ENCODE peak calls at places on chromosome 4, in ten cellular contexts. E is amniotic epithelial cell, B is T-helper 2 cell, C is hippocampal formation, V is HepG2, Q is COLO829, S is T-cell, Z is caudate nucleus, R is kidney, O is left ventricle myocardium inferior. T is an unnamed sample.

GRCh38 chr4:122252584-122252983 is 100.5 kb downstream of the BLTP1 start:
- DNase-seq in E (no peak), B (no peak), C (no peak), V (no peak), Q (no peak), S (no peak), Z (no peak), R (no peak), O (no peak), T (no peak)

GRCh38 chr4:7878323-7878722 is 61.3 kb downstream of the AFAP1 start:
- DNase-seq in E (no peak), B (no peak), C (no peak), V (no peak), Q (no peak), S (no peak), Z (no peak), R (no peak), O (no peak), T (no peak)

GRCh38 chr4:56330691-56331090 is 56.6 kb downstream of the AASDH start:
- DNase-seq in E (no peak), B (no peak), C (no peak), V (no peak), Q (peak), S (no peak), Z (no peak), R (no peak), O (no peak), T (no peak)

GRCh38 chr4:14269824-14270223 is 642.3 kb upstream of the BOD1L1 start:
- DNase-seq in E (no peak), B (no peak), C (peak), V (no peak), Q (no peak), S (no peak), Z (no peak), R (no peak), O (no peak), T (no peak)

GRCh38 chr4:65773636-65774035 is 103.3 kb upstream of the EPHA5 start:
- DNase-seq in E (no peak), B (no peak), C (no peak), V (no peak), Q (no peak), S (no peak), Z (no peak), R (no peak), O (no peak), T (no peak)

GRCh38 chr4:107380836-107381438 is 339.1 kb downstream of the PAPSS1 start:
- DNase-seq in E (no peak), B (no peak), C (no peak), V (no peak), Q (no peak), S (no peak), Z (no peak), R (peak), O (no peak), T (no peak)

GRCh38 chr4:77600521-77601451 is 4.8 kb upstream of the CXCL13 start:
- DNase-seq in E (peak), B (no peak), C (no peak), V (peak), Q (peak), S (no peak), Z (no peak), R (no peak), O (no peak), T (no peak)

GRCh38 chr4:41709844-41710481 is 38.6 kb downstream of the PHOX2B start:
- DNase-seq in E (peak), B (no peak), C (no peak), V (no peak), Q (peak), S (no peak), Z (no peak), R (no peak), O (no peak), T (no peak)

GRCh38 chr4:515251-515650 is 16.2 kb downstream of the PIGG start:
- DNase-seq in E (no peak), B (no peak), C (no peak), V (no peak), Q (no peak), S (no peak), Z (no peak), R (no peak), O (no peak), T (no peak)

GRCh38 chr4:27684501-27685077 is 823.9 kb downstream of the STIM2 start:
- DNase-seq in E (peak), B (no peak), C (peak), V (peak), Q (no peak), S (no peak), Z (peak), R (peak), O (peak), T (no peak)

GRCh38 chr4:52932586-52933482 is 70.7 kb downstream of the RASL11B start:
- DNase-seq in E (no peak), B (no peak), C (no peak), V (no peak), Q (no peak), S (no peak), Z (no peak), R (no peak), O (no peak), T (no peak)

GRCh38 chr4:8495803-8496202 is 55.2 kb downstream of the TRMT44 start:
- DNase-seq in E (no peak), B (no peak), C (no peak), V (no peak), Q (no peak), S (no peak), Z (no peak), R (no peak), O (no peak), T (no peak)

GRCh38 chr4:23947826-23948225 is 58.0 kb upstream of the PPARGC1A start:
- DNase-seq in E (no peak), B (no peak), C (no peak), V (no peak), Q (no peak), S (no peak), Z (no peak), R (no peak), O (no peak), T (no peak)

GRCh38 chr4:84529169-84529751 is 30.2 kb upstream of the NKX6-1 start:
- DNase-seq in E (peak), B (no peak), C (no peak), V (peak), Q (peak), S (no peak), Z (no peak), R (no peak), O (no peak), T (no peak)

GRCh38 chr4:99117876-99118693 is 26.0 kb downstream of the ADH4 start:
- DNase-seq in E (peak), B (no peak), C (no peak), V (peak), Q (no peak), S (no peak), Z (no peak), R (no peak), O (no peak), T (no peak)

T was measured in CD8-positive, alpha-beta memory T cell.